ENCODE peak calls at places on chromosomes 5 and 9, in ten cellular contexts. P, N, Q, U, H, C, K, D, F and L are unnamed samples. For H3K4me1, the result is how much of the 10 kb centered on the place peaks cover.

GRCh38 chr5:16483361-16483760 is 17.8 kb upstream of the ZNF622 start:
- DNase-seq in P (no peak), N (no peak), Q (no peak), U (no peak), H (no peak), C (no peak), K (no peak), D (no peak), F (no peak), L (no peak)

GRCh38 chr5:87120518-87121314 is 147.0 kb upstream of the RASA1 start:
- DNase-seq in P (no peak), N (no peak), Q (no peak), U (no peak), H (no peak), C (no peak), K (no peak), D (no peak), F (no peak), L (no peak)

GRCh38 chr5:57816108-57816507 is 333.5 kb upstream of the ACTBL2 start:
- DNase-seq in P (no peak), N (no peak), Q (peak), U (no peak), H (no peak), C (no peak), K (no peak), D (no peak), F (no peak), L (no peak)

GRCh38 chr5:115484368-115484767 is 60.2 kb downstream of the FEM1C start:
- DNase-seq in P (no peak), N (no peak), Q (no peak), U (no peak), H (no peak), C (no peak), K (no peak), D (no peak), F (no peak), L (no peak)

GRCh38 chr9:19924090-19924489 is 135.3 kb upstream of the SLC24A2 start:
- DNase-seq in P (no peak), N (no peak), Q (no peak), U (no peak), H (no peak), C (no peak), K (no peak), D (no peak), F (no peak), L (no peak)

GRCh38 chr5:59600998-59601397 is 292.5 kb downstream of the PDE4D start:
- DNase-seq in P (no peak), N (no peak), Q (no peak), U (no peak), H (no peak), C (no peak), K (no peak), D (no peak), F (no peak), L (no peak)

GRCh38 chr5:178463321-178464155 is 126.7 kb downstream of the COL23A1 start:
- DNase-seq in P (no peak), N (no peak), Q (no peak), U (peak), H (no peak), C (no peak), K (no peak), D (no peak), F (no peak), L (no peak)

GRCh38 chr5:57082441-57083067 is 91.3 kb upstream of the GPBP1 start:
- DNase-seq in P (no peak), N (no peak), Q (no peak), U (no peak), H (no peak), C (no peak), K (no peak), D (no peak), F (no peak), L (no peak)

GRCh38 chr5:175745212-175745611 is 87.3 kb downstream of the HRH2 start:
- DNase-seq in P (no peak), N (no peak), Q (no peak), U (no peak), H (no peak), C (no peak), K (no peak), D (no peak), F (no peak), L (no peak)

GRCh38 chr5:172720655-172721054 is 50.3 kb downstream of the DUSP1 start:
- DNase-seq in P (no peak), N (no peak), Q (no peak), U (no peak), H (no peak), C (no peak), K (no peak), D (no peak), F (no peak), L (no peak)

GRCh38 chr5:128478386-128479368 is 59.4 kb downstream of the FBN2 start:
- DNase-seq in P (no peak), N (no peak), Q (no peak), U (no peak), H (no peak), C (no peak), K (no peak), D (no peak), F (no peak), L (no peak)

GRCh38 chr5:112636288-112636731 is 101.4 kb upstream of the APC start:
- DNase-seq in P (no peak), N (no peak), Q (no peak), U (no peak), H (no peak), C (peak), K (no peak), D (no peak), F (no peak), L (no peak)

GRCh38 chr5:95022967-95023695 is 261.8 kb downstream of the MCTP1 start:
- DNase-seq in P (no peak), N (no peak), Q (no peak), U (no peak), H (no peak), C (no peak), K (no peak), D (no peak), F (no peak), L (no peak)

GRCh38 chr9:93299418-93300174 is 115.7 kb downstream of the WNK2 start:
- DNase-seq in P (no peak), N (peak), Q (no peak), U (no peak), H (peak), C (peak), K (no peak), D (no peak), F (no peak), L (no peak)

GRCh38 chr5:139638736-139639618 is 9.2 kb upstream of the CXXC5 start:
- DNase-seq in P (peak), N (peak), Q (no peak), U (peak), H (peak), C (peak), K (no peak), D (no peak), F (no peak), L (peak)

GRCh38 chr9:93123561-93124283 is 10.3 kb downstream of the NINJ1 start:
- DNase-seq in P (peak), N (peak), Q (no peak), U (no peak), H (peak), C (peak), K (peak), D (no peak), F (peak), L (peak)

GRCh38 chr5:178572617-178573016 is 17.6 kb downstream of the COL23A1 start:
- DNase-seq in P (no peak), N (no peak), Q (no peak), U (no peak), H (no peak), C (no peak), K (no peak), D (no peak), F (no peak), L (no peak)

GRCh38 chr9:7653262-7653661 is 146.3 kb downstream of the DMAC1 start:
- DNase-seq in P (no peak), N (no peak), Q (no peak), U (no peak), H (no peak), C (no peak), K (no peak), D (no peak), F (no peak), L (no peak)

GRCh38 chr9:91945277-91946074 is 4.6 kb downstream of the ROR2 start:
- DNase-seq in P (no peak), N (no peak), Q (no peak), U (peak), H (no peak), C (no peak), K (peak), D (no peak), F (peak), L (peak)

GRCh38 chr5:80339116-80339515 is 19.3 kb downstream of the SPZ1 start:
- DNase-seq in P (no peak), N (no peak), Q (no peak), U (no peak), H (no peak), C (no peak), K (no peak), D (no peak), F (no peak), L (no peak)

GRCh38 chr5:83097582-83098265 is 20.4 kb downstream of the XRCC4 start:
- DNase-seq in P (no peak), N (no peak), Q (no peak), U (no peak), H (no peak), C (no peak), K (no peak), D (no peak), F (no peak), L (no peak)

GRCh38 chr5:157602505-157602904 is 26.9 kb upstream of the ADAM19 start:
- DNase-seq in P (no peak), N (no peak), Q (no peak), U (no peak), H (no peak), C (no peak), K (no peak), D (no peak), F (no peak), L (no peak)

GRCh38 chr9:86714976-86715375 is 232.3 kb downstream of the GAS1 start:
- DNase-seq in P (no peak), N (no peak), Q (no peak), U (no peak), H (no peak), C (no peak), K (no peak), D (no peak), F (peak), L (no peak)

GRCh38 chr5:156552855-156553358 is 225.9 kb downstream of the SGCD start:
- DNase-seq in P (peak), N (no peak), Q (no peak), U (no peak), H (no peak), C (no peak), K (no peak), D (no peak), F (no peak), L (no peak)

GRCh38 chr5:179793470-179794139 is at the start of gene LTC4S:
- DNase-seq in P (peak), N (peak), Q (no peak), U (peak), H (peak), C (peak), K (peak), D (peak), F (peak), L (peak)

GRCh38 chr5:151214614-151215545 is 9.0 kb downstream of the CCDC69 start:
- DNase-seq in P (peak), N (peak), Q (no peak), U (no peak), H (peak), C (no peak), K (no peak), D (peak), F (no peak), L (peak)

GRCh38 chr9:127170652-127171051 is 48.2 kb upstream of the ANGPTL2 start:
- DNase-seq in P (no peak), N (no peak), Q (no peak), U (peak), H (peak), C (no peak), K (no peak), D (no peak), F (peak), L (no peak)

GRCh38 chr5:118705931-118706330 is 282.4 kb downstream of the DTWD2 start:
- DNase-seq in P (no peak), N (no peak), Q (no peak), U (no peak), H (no peak), C (no peak), K (no peak), D (no peak), F (no peak), L (no peak)

GRCh38 chr9:137128158-137129088 is 10.5 kb upstream of the GRIN1 start:
- DNase-seq in P (no peak), N (no peak), Q (no peak), U (no peak), H (no peak), C (no peak), K (no peak), D (no peak), F (no peak), L (no peak)

GRCh38 chr5:168135897-168136296 is 155.5 kb upstream of the WWC1 start:
- DNase-seq in P (no peak), N (no peak), Q (no peak), U (no peak), H (no peak), C (no peak), K (no peak), D (no peak), F (no peak), L (no peak)

GRCh38 chr9:37775216-37775919 is 9.5 kb downstream of the EXOSC3 start:
- DNase-seq in P (no peak), N (no peak), Q (no peak), U (no peak), H (no peak), C (no peak), K (no peak), D (no peak), F (no peak), L (no peak)

GRCh38 chr5:169161022-169161680 is 139.8 kb downstream of the SLIT3 start:
- DNase-seq in P (peak), N (no peak), Q (peak), U (no peak), H (peak), C (no peak), K (peak), D (no peak), F (peak), L (no peak)

GRCh38 chr5:178650214-178650613 is 23.4 kb upstream of the CLK4 start:
- DNase-seq in P (no peak), N (no peak), Q (no peak), U (no peak), H (no peak), C (no peak), K (no peak), D (no peak), F (no peak), L (no peak)

GRCh38 chr5:170791325-170791954 is 7.9 kb downstream of the GABRP start:
- DNase-seq in P (no peak), N (no peak), Q (peak), U (peak), H (no peak), C (peak), K (no peak), D (no peak), F (peak), L (peak)

GRCh38 chr5:73030995-73031394 is 75.2 kb downstream of the FCHO2 start:
- DNase-seq in P (no peak), N (no peak), Q (peak), U (no peak), H (no peak), C (no peak), K (no peak), D (no peak), F (no peak), L (no peak)

GRCh38 chr5:131304414-131304813 is 40.6 kb downstream of the CDC42SE2 start:
- DNase-seq in P (no peak), N (no peak), Q (no peak), U (no peak), H (no peak), C (no peak), K (no peak), D (no peak), F (no peak), L (no peak)

GRCh38 chr9:137339045-137339444 is 37.0 kb upstream of the NRARP start:
- DNase-seq in P (no peak), N (no peak), Q (no peak), U (no peak), H (no peak), C (no peak), K (no peak), D (no peak), F (no peak), L (no peak)

GRCh38 chr9:136532799-136533774 is 12.8 kb downstream of the NOTCH1 start:
- DNase-seq in P (no peak), N (peak), Q (no peak), U (no peak), H (no peak), C (no peak), K (no peak), D (no peak), F (no peak), L (no peak)

GRCh38 chr5:2762744-2763532 is 11.5 kb upstream of the IRX2 start:
- DNase-seq in P (no peak), N (no peak), Q (no peak), U (no peak), H (no peak), C (no peak), K (no peak), D (no peak), F (no peak), L (no peak)

GRCh38 chr5:32276173-32276853 is 36.4 kb downstream of the MTMR12 start:
- DNase-seq in P (no peak), N (no peak), Q (no peak), U (no peak), H (no peak), C (no peak), K (no peak), D (no peak), F (no peak), L (no peak)

GRCh38 chr5:32272746-32273145 is 40.0 kb downstream of the MTMR12 start:
- DNase-seq in P (no peak), N (no peak), Q (no peak), U (no peak), H (no peak), C (no peak), K (no peak), D (no peak), F (no peak), L (no peak)

GRCh38 chr5:32277782-32278181 is 35.0 kb downstream of the MTMR12 start:
- DNase-seq in P (no peak), N (no peak), Q (no peak), U (no peak), H (no peak), C (no peak), K (no peak), D (no peak), F (no peak), L (no peak)

GRCh38 chr5:32275421-32275765 is 37.3 kb downstream of the MTMR12 start:
- DNase-seq in P (no peak), N (no peak), Q (no peak), U (no peak), H (no peak), C (no peak), K (no peak), D (no peak), F (no peak), L (no peak)

GRCh38 chr5:32274548-32275420 is 38.0 kb downstream of the MTMR12 start:
- DNase-seq in P (no peak), N (no peak), Q (no peak), U (no peak), H (no peak), C (no peak), K (peak), D (no peak), F (peak), L (no peak)
- H3K4me3 ChIP-seq in P (no peak), N (no peak), Q (no peak), U (no peak), H (no peak), C (no peak), K (no peak), D (no peak), F (no peak), L (no peak)

GRCh38 chr9:123346026-123346425 is 10.0 kb upstream of the CRB2 start:
- DNase-seq in P (no peak), N (no peak), Q (no peak), U (no peak), H (no peak), C (no peak), K (no peak), D (no peak), F (no peak), L (no peak)
- H3K4me1 ChIP-seq in P (under half), N (under half), Q (under half), U (under half), H (under half), C (under half), K (under half), D (under half), F (under half), L (under half)

GRCh38 chr9:129483467-129484324 is 137.2 kb downstream of the C9orf50 start:
- DNase-seq in P (peak), N (peak), Q (peak), U (peak), H (peak), C (peak), K (peak), D (no peak), F (peak), L (peak)
- TF ChIP-seq POLR2A in P (peak), N (no peak), Q (no peak), U (peak), H (no peak), C (peak), K (peak), D (peak), F (peak), L (peak)

GRCh38 chr9:33255006-33255405 is 9.5 kb downstream of the BAG1 start:
- DNase-seq in P (no peak), N (no peak), Q (no peak), U (no peak), H (no peak), C (no peak), K (no peak), D (no peak), F (no peak), L (no peak)

GRCh38 chr9:33255471-33255870 is 9.0 kb downstream of the BAG1 start:
- DNase-seq in P (no peak), N (no peak), Q (no peak), U (no peak), H (no peak), C (no peak), K (no peak), D (no peak), F (no peak), L (no peak)

GRCh38 chr9:33257276-33257675 is 7.2 kb downstream of the BAG1 start:
- DNase-seq in P (peak), N (no peak), Q (no peak), U (no peak), H (no peak), C (no peak), K (no peak), D (no peak), F (no peak), L (no peak)

GRCh38 chr9:33254211-33254610 is 10.3 kb downstream of the BAG1 start:
- DNase-seq in P (no peak), N (no peak), Q (no peak), U (no peak), H (no peak), C (no peak), K (no peak), D (no peak), F (no peak), L (no peak)

GRCh38 chr9:33256236-33256635 is 8.3 kb downstream of the BAG1 start:
- DNase-seq in P (no peak), N (no peak), Q (no peak), U (no peak), H (no peak), C (no peak), K (no peak), D (no peak), F (no peak), L (no peak)
- H3K4me3 ChIP-seq in P (no peak), N (no peak), Q (no peak), U (no peak), H (no peak), C (no peak), K (no peak), D (no peak), F (no peak), L (no peak)

DNA sequence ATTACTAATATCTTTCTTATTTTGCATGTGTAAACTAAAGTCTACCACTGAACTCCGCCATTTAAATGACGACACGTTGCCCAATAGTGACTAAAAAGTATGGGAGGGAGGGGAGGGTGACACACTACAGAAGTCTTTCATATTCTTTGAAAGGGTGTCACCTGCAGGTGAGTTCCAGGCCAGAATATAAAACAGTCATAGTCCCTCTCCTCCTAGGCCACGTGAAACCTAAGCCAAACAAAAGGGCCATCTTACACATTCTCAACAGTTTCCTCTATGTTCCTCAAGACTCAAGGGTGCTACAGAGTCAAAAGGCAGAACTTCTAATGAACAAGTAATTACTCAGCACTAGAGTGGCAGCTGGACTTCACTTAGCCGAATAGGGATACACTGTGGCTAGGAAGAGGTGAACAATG is 6.4 kb downstream of the CEMIP2 start:
- DNase-seq in P (no peak), N (no peak), Q (no peak), U (no peak), H (no peak), C (no peak), K (no peak), D (no peak), F (no peak), L (no peak)
- H3K4me1 ChIP-seq in P (under half), N (half or more), Q (half or more), U (half or more), H (half or more), C (under half), K (under half), D (under half), F (under half), L (half or more)

DNA sequence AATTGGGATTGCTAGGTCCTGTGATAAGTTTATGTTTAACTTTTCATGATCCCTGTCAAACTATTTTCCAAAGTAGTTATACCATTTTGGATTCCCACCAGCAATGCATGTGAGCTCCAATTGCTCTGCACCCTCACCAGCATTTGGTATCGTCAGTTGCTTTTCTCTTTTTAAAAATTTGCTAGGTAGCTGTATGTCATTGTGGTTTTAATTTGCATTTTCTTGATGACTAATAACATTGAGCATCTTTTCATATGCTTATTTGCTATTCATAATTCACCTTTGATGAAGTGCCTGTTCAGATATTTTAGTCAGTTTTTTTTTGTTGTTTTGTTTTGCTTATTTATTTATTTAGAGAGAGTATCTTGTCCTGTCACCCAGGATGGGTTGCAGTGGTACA is 12.5 kb downstream of the TAF1L start:
- DNase-seq in P (no peak), N (no peak), Q (no peak), U (no peak), H (no peak), C (no peak), K (no peak), D (no peak), F (no peak), L (no peak)
- TF ChIP-seq POLR2A in P (no peak), N (no peak), Q (no peak), U (no peak), H (no peak), C (no peak), K (no peak), D (no peak), F (no peak), L (no peak)